ENCODE peak calls at places on chromosomes 3 and 15, in six cellular contexts. U, A, V, X, R and J are unnamed samples.

GRCh38 chr3:120472121-120472844 is 21.5 kb upstream of the FSTL1 start:
- DNase-seq in U (no peak), A (no peak), V (no peak), X (no peak), R (peak; percentile 56), J (no peak)

GRCh38 chr3:60017631-60018030 is 967.8 kb upstream of the CFAP20DC start:
- DNase-seq in U (no peak), A (no peak), V (peak; percentile 55), X (no peak), R (peak; percentile 93), J (peak; percentile 69)

GRCh38 chr3:36864180-36865053 is 80.4 kb downstream of the TRANK1 start:
- DNase-seq in U (no peak), A (no peak), V (no peak), X (no peak), R (no peak), J (no peak)

GRCh38 chr15:31353931-31354330 is 27.3 kb downstream of the KLF13 start:
- DNase-seq in U (no peak), A (no peak), V (no peak), X (no peak), R (peak; percentile 14), J (no peak)

GRCh38 chr3:184040010-184040409 is 8.5 kb downstream of the HTR3D start:
- DNase-seq in U (no peak), A (peak; percentile 47), V (peak; percentile 67), X (no peak), R (no peak), J (peak; percentile 35)

GRCh38 chr3:188947983-188948657 is 223.7 kb upstream of the TPRG1 start:
- DNase-seq in U (peak; percentile 96), A (peak; percentile 85), V (peak; percentile 95), X (peak; percentile 79), R (peak; percentile 97), J (peak; percentile 79)

GRCh38 chr3:49937081-49937480 is 2.9 kb upstream of the RBM6 start:
- DNase-seq in U (no peak), A (no peak), V (no peak), X (no peak), R (no peak), J (no peak)

GRCh38 chr15:71526061-71526460 is 284.3 kb upstream of the NR2E3 start:
- DNase-seq in U (no peak), A (peak; percentile 40), V (no peak), X (no peak), R (peak; percentile 75), J (no peak)

GRCh38 chr3:152230367-152230766 is 38.4 kb upstream of the MBNL1 start:
- DNase-seq in U (no peak), A (no peak), V (no peak), X (no peak), R (no peak), J (no peak)

GRCh38 chr15:48962662-48963523 is 826 bp downstream of the SHC4 start:
- DNase-seq in U (peak; percentile 78), A (peak; percentile 61), V (peak; percentile 48), X (peak; percentile 24), R (peak; percentile 54), J (peak; percentile 59)

GRCh38 chr3:120524171-120524923 is 71.8 kb upstream of the NDUFB4 start:
- DNase-seq in U (no peak), A (peak; percentile 55), V (peak; percentile 75), X (no peak), R (peak; percentile 71), J (peak; percentile 73)

GRCh38 chr15:68201879-68202261 is 3.3 kb downstream of the CALML4 start:
- DNase-seq in U (no peak), A (no peak), V (no peak), X (peak; percentile 21), R (no peak), J (no peak)

GRCh38 chr15:85979929-85980328 is 99.7 kb upstream of the AGBL1 start:
- DNase-seq in U (no peak), A (no peak), V (no peak), X (no peak), R (no peak), J (no peak)

GRCh38 chr3:249587-250262 is 53.2 kb downstream of the CHL1 start:
- DNase-seq in U (no peak), A (no peak), V (no peak), X (no peak), R (no peak), J (no peak)

GRCh38 chr3:2458816-2459215 is 360.1 kb downstream of the CNTN4 start:
- DNase-seq in U (no peak), A (no peak), V (no peak), X (no peak), R (no peak), J (no peak)

GRCh38 chr3:129305592-129306091 is 27.0 kb downstream of the HMCES start:
- DNase-seq in U (peak; percentile 94), A (peak; percentile 83), V (no peak), X (peak; percentile 96), R (peak; percentile 94), J (peak; percentile 99)

GRCh38 chr3:187746059-187746453 is 788 bp upstream of the BCL6 start:
- DNase-seq in U (no peak), A (no peak), V (no peak), X (no peak), R (no peak), J (no peak)

GRCh38 chr15:55587321-55588069 is 650 bp downstream of the PYGO1 start:
- DNase-seq in U (peak; percentile 74), A (peak; percentile 47), V (peak; percentile 28), X (peak; percentile 59), R (peak; percentile 70), J (peak; percentile 21)

GRCh38 chr3:23648326-23648964 is 157.3 kb upstream of the UBE2E1 start:
- DNase-seq in U (no peak), A (peak; percentile 58), V (peak; percentile 32), X (no peak), R (peak; percentile 52), J (no peak)

GRCh38 chr3:160224256-160224655 is 966 bp upstream of the C3orf80 start:
- DNase-seq in U (no peak), A (no peak), V (no peak), X (peak; percentile 11), R (no peak), J (no peak)

GRCh38 chr15:91407237-91407889 is 307.3 kb downstream of the SV2B start:
- DNase-seq in U (no peak), A (peak; percentile 46), V (peak; percentile 67), X (no peak), R (peak; percentile 87), J (peak; percentile 79)

GRCh38 chr3:132974086-132974485 is 64.1 kb upstream of the TMEM108 start:
- DNase-seq in U (no peak), A (no peak), V (no peak), X (no peak), R (no peak), J (no peak)

GRCh38 chr3:73707772-73708171 is 83.0 kb upstream of the PDZRN3 start:
- DNase-seq in U (no peak), A (peak; percentile 57), V (no peak), X (no peak), R (peak; percentile 57), J (no peak)

DNA sequence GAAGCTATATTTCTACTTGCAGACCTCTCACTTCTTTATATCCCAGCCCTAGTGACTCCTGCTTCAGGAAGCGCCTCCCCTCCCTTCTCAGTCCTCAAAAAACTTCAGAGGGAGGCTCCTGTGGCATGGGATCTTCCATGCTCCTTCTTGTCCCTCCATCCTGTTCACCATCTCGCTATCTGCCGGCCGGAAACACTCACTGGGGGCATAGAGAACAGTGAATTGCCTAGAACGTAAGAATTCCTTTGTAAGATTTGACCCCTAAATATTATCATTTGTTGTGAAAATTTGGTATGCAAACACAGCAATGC is 218.6 kb upstream of the ATP10A start:
- DNase-seq in U (no peak), A (no peak), V (no peak), X (no peak), R (no peak), J (no peak)
- H3K4me3 ChIP-seq in U (no peak overlapping the region), A (no peak overlapping the region), V (no peak overlapping the region), X (no peak overlapping the region), R (no peak overlapping the region), J (no peak overlapping the region)

DNA sequence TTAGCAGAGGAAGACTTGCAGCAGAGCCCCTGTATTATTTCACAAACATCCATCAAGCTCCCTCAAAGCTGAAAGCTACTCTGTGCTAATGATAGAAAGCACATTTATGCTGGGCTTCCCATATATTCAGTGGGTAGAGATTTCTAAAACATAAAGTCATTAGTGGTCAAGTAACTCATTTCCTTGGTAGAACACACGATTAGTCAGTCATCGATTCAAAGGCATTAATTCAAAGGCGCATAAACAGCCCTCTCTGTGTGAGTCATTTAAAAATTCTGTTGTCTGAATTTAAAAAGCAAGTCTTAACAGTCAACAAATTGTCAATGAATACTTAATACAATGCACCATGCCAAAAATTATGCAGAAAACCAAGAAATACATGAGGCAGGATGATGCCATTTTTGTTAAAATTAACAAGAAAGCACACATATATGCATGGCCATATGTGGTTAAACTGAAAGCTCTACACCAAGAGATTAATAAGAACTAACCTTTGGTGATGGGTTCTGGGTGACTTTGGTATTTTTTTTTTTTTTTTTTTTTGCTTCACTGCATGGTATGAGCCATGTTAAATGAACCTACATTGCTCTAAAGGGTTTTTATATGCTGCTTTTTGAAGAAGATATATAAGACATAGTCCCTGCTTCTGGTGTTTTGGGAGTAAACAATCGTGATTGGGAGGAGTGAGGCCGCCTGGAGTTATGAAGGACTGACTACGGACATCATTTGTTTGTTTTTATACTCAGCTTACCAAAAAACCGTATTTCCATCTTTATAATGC is 61.7 kb downstream of the LDHAL6B start:
- DNase-seq in U (no peak), A (peak; percentile 70), V (peak; percentile 63), X (no peak), R (peak; percentile 83), J (peak; percentile 79)
- H3K27ac ChIP-seq in U (no peak overlapping the region), A (no peak overlapping the region), V (peak overlapping the region; percentile 73), X (no peak overlapping the region), R (no peak overlapping the region), J (peak overlapping the region; percentile 75)

GRCh38 chr3:112925560-112925959 is 49.3 kb downstream of the CD200R1 start:
- DNase-seq in U (no peak), A (no peak), V (no peak), X (no peak), R (no peak), J (no peak)
- H3K4me3 ChIP-seq in U (no peak overlapping the region), A (no peak overlapping the region), V (no peak overlapping the region), X (no peak overlapping the region), R (no peak overlapping the region), J (no peak overlapping the region)

GRCh38 chr3:13015286-13016082 is 57.7 kb downstream of the IQSEC1 start:
- DNase-seq in U (peak; percentile 82), A (no peak), V (no peak), X (no peak), R (no peak), J (no peak)

GRCh38 chr3:13017361-13018038 is 55.7 kb downstream of the IQSEC1 start:
- DNase-seq in U (peak; percentile 47), A (no peak), V (no peak), X (no peak), R (no peak), J (no peak)

GRCh38 chr3:13016083-13016725 is 57.0 kb downstream of the IQSEC1 start:
- DNase-seq in U (peak; percentile 83), A (no peak), V (no peak), X (no peak), R (no peak), J (no peak)

GRCh38 chr3:13018039-13018431 is 55.2 kb downstream of the IQSEC1 start:
- DNase-seq in U (peak; percentile 78), A (no peak), V (no peak), X (no peak), R (no peak), J (no peak)

DNA sequence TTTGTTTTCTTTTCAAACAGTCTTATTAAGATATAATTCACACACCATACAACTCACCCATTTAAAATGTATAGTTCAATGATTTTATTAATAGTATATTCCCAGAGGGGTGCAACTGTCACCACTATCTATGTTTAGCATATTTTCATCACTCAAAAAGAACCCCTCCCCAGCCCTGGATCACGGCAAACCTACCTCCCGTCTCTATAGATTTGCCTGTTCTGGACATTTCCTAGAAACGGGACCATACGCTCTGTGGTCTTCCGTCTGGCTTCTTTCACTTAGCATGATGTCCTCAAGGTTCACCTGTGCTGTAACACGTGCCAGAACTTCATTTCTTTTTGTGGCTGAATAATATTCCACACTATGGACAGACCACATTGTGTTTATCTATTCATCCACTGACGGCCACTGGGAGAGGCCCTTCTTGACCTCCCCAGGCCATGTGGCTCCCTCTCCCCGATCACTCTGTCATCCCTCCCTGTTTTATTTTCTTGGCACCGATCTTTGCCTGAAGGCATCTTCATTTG is 56.4 kb downstream of the IQSEC1 start:
- DNase-seq in U (peak; percentile 28), A (no peak), V (no peak), X (no peak), R (no peak), J (no peak)
- H3K27ac ChIP-seq in U (no peak overlapping the region), A (no peak overlapping the region), V (no peak overlapping the region), X (no peak overlapping the region), R (no peak overlapping the region), J (no peak overlapping the region)